ENCODE peak calls at places on chromosome 13, in five cellular contexts. H, I, W, G and B are unnamed samples.

GRCh38 chr13:102651392-102651791 is 43.5 kb downstream of the METTL21C start:
- DNase-seq in H (no peak), I (no peak), W (no peak), G (no peak), B (no peak)

GRCh38 chr13:38090913-38091312 is 221.3 kb upstream of the TRPC4 start:
- DNase-seq in H (no peak), I (peak; percentile 22), W (no peak), G (no peak), B (no peak)

GRCh38 chr13:110261166-110262081 is 45.5 kb downstream of the COL4A1 start:
- DNase-seq in H (no peak), I (no peak), W (no peak), G (no peak), B (no peak)

GRCh38 chr13:33125821-33126570 is 109.8 kb downstream of the KL start:
- DNase-seq in H (no peak), I (peak; percentile 60), W (no peak), G (no peak), B (no peak)

GRCh38 chr13:49374585-49375290 is 69.1 kb downstream of the CAB39L start:
- DNase-seq in H (no peak), I (no peak), W (no peak), G (no peak), B (no peak)

GRCh38 chr13:20711301-20712044 is 8.0 kb downstream of the IL17D start:
- DNase-seq in H (no peak), I (peak; percentile 70), W (no peak), G (no peak), B (no peak)

GRCh38 chr13:111337206-111337605 is 16.8 kb downstream of the TEX29 start:
- DNase-seq in H (no peak), I (no peak), W (no peak), G (no peak), B (no peak)

GRCh38 chr13:51942189-51942588 is 69.1 kb downstream of the ATP7B start:
- DNase-seq in H (no peak), I (no peak), W (no peak), G (no peak), B (no peak)

GRCh38 chr13:44768233-44768632 is 192.1 kb upstream of the TSC22D1 start:
- DNase-seq in H (no peak), I (peak; percentile 35), W (peak; percentile 49), G (no peak), B (no peak)

GRCh38 chr13:106568225-106569003 is 477 bp upstream of the ARGLU1 start:
- DNase-seq in H (no peak), I (no peak), W (peak; percentile 5), G (no peak), B (no peak)

GRCh38 chr13:82569581-82569980 is 1312.7 kb downstream of the SLITRK1 start:
- DNase-seq in H (no peak), I (no peak), W (no peak), G (no peak), B (no peak)

GRCh38 chr13:50006426-50007135 is 8.7 kb upstream of the KCNRG start:
- DNase-seq in H (no peak), I (no peak), W (no peak), G (no peak), B (no peak)

GRCh38 chr13:101258071-101258470 is 158.2 kb downstream of the NALCN start:
- DNase-seq in H (no peak), I (peak; percentile 33), W (peak; percentile 52), G (no peak), B (no peak)

GRCh38 chr13:53151692-53152421 is 123.2 kb downstream of the OLFM4 start:
- DNase-seq in H (no peak), I (peak; percentile 88), W (peak; percentile 20), G (no peak), B (peak; percentile 28)

GRCh38 chr13:97002581-97002980 is 8.3 kb upstream of the OXGR1 start:
- DNase-seq in H (no peak), I (peak; percentile 35), W (no peak), G (no peak), B (no peak)

GRCh38 chr13:77820431-77821149 is 98.0 kb downstream of the EDNRB start:
- DNase-seq in H (no peak), I (no peak), W (no peak), G (no peak), B (no peak)

GRCh38 chr13:46866150-46866549 is 30.7 kb downstream of the HTR2A start:
- DNase-seq in H (no peak), I (peak; percentile 45), W (no peak), G (no peak), B (no peak)

GRCh38 chr13:60933638-60934037 is 482.0 kb downstream of the PCDH20 start:
- DNase-seq in H (no peak), I (no peak), W (no peak), G (no peak), B (no peak)

GRCh38 chr13:31009166-31009565 is 76.7 kb downstream of the TEX26 start:
- DNase-seq in H (no peak), I (no peak), W (no peak), G (no peak), B (peak; percentile 8)

GRCh38 chr13:62375653-62376052 is 960.0 kb upstream of the PCDH20 start:
- DNase-seq in H (no peak), I (no peak), W (no peak), G (no peak), B (no peak)

GRCh38 chr13:50721664-50721976 is 121.9 kb downstream of the DLEU7 start:
- DNase-seq in H (no peak), I (no peak), W (no peak), G (no peak), B (no peak)

GRCh38 chr13:33070713-33071112 is 54.5 kb downstream of the KL start:
- DNase-seq in H (no peak), I (no peak), W (no peak), G (no peak), B (no peak)

GRCh38 chr13:67549331-67549730 is 319.2 kb upstream of the PCDH9 start:
- DNase-seq in H (no peak), I (no peak), W (no peak), G (no peak), B (no peak)

GRCh38 chr13:84961023-84961422 is 838.2 kb downstream of the SLITRK6 start:
- DNase-seq in H (no peak), I (no peak), W (no peak), G (no peak), B (no peak)